ENCODE peak calls at places on chromosomes 7 and 10, in seven cellular contexts. Q is naive thymus-derived CD4-positive, alpha-beta T cell; C is uterus; F is CD4-positive, CD25-positive, alpha-beta regulatory T cell; R is mesenchymal stem cell; O is ovary; N is colonic mucosa. J is an unnamed sample.
A peak's percentile ranks its signal among the peaks of the same experiment; 100 is the strongest.

GRCh38 chr7:158318511-158318913 is 269.1 kb downstream of the PTPRN2 start:
- DNase-seq in N (no peak), Q (no peak), C (no peak), R (no peak), F (no peak), O (no peak), J (no peak)

GRCh38 chr7:30224511-30225031 is 59.8 kb upstream of the ZNRF2 start:
- DNase-seq in Q (no peak), O (no peak), R (peak; percentile 75), C (no peak), F (no peak), N (no peak), J (no peak)

GRCh38 chr7:7103343-7104313 is 78.7 kb upstream of the C1GALT1 start:
- DNase-seq in Q (peak; percentile 41), C (no peak), O (no peak), N (no peak), F (peak; percentile 73), R (peak; percentile 68), J (no peak)

GRCh38 chr10:86402283-86402931 is 35.8 kb upstream of the GRID1 start:
- DNase-seq in R (peak; percentile 21), Q (no peak), O (no peak), C (no peak), N (no peak), F (no peak), J (no peak)

GRCh38 chr10:48452879-48453412 is 146.5 kb downstream of the MAPK8 start:
- DNase-seq in C (no peak), F (no peak), R (no peak), N (no peak), Q (no peak), O (peak; percentile 22), J (no peak)

GRCh38 chr10:130141460-130141859 is 5.3 kb downstream of the GLRX3 start:
- DNase-seq in R (peak; percentile 37), O (no peak), F (no peak), N (no peak), Q (no peak), C (no peak), J (no peak)

GRCh38 chr10:127774771-127775559 is 38.0 kb downstream of the FOXI2 start:
- DNase-seq in F (no peak), R (no peak), Q (no peak), N (no peak), C (no peak), O (no peak), J (no peak)

GRCh38 chr7:102042016-102042656 is 224.7 kb downstream of the CUX1 start:
- DNase-seq in Q (no peak), F (no peak), R (peak; percentile 30), C (no peak), O (no peak), N (no peak), J (no peak)

GRCh38 chr7:93551063-93551895 is 23.2 kb downstream of the CALCR start:
- DNase-seq in N (no peak), C (no peak), R (peak; percentile 61), F (peak; percentile 31), Q (no peak), O (no peak), J (no peak)

GRCh38 chr7:29040570-29040906 is 82.4 kb upstream of the TRIL start:
- DNase-seq in Q (no peak), N (no peak), F (no peak), C (peak; percentile 51), R (peak; percentile 28), O (no peak), J (no peak)

GRCh38 chr10:37991655-37992054 is 15.2 kb upstream of the ZNF25 start:
- DNase-seq in O (no peak), R (no peak), N (no peak), F (no peak), C (no peak), Q (no peak), J (no peak)

GRCh38 chr10:73439605-73440298 is 6.4 kb upstream of the MSS51 start:
- DNase-seq in O (no peak), N (no peak), C (no peak), F (no peak), R (peak; percentile 30), Q (no peak), J (no peak)

GRCh38 chr10:30151581-30152389 is 92.4 kb upstream of the JCAD start:
- DNase-seq in F (no peak), R (peak; percentile 93), C (no peak), O (no peak), N (no peak), Q (no peak), J (peak; percentile 29)

GRCh38 chr7:127731431-127732080 is 79.6 kb downstream of the SND1 start:
- DNase-seq in Q (no peak), R (no peak), O (no peak), C (no peak), N (no peak), F (no peak), J (no peak)

GRCh38 chr7:77995717-77996116 is 197.1 kb downstream of the PHTF2 start:
- DNase-seq in C (no peak), Q (no peak), R (no peak), N (no peak), F (no peak), O (no peak), J (no peak)

GRCh38 chr7:137324796-137325700 is 18.5 kb downstream of the PTN start:
- DNase-seq in R (no peak), N (no peak), C (no peak), Q (no peak), F (no peak), O (no peak), J (no peak)

GRCh38 chr10:43861966-43862751 is 213.5 kb upstream of the ZNF32 start:
- DNase-seq in O (no peak), C (no peak), R (peak; percentile 82), N (no peak), Q (no peak), F (no peak), J (peak; percentile 57)

GRCh38 chr7:38673795-38674194 is 42.6 kb upstream of the AMPH start:
- DNase-seq in F (no peak), C (no peak), R (peak; percentile 64), Q (no peak), N (no peak), O (no peak), J (no peak)

GRCh38 chr7:4797858-4798705 is 22.7 kb downstream of the AP5Z1 start:
- DNase-seq in N (peak; percentile 44), C (no peak), O (peak; percentile 79), R (peak; percentile 37), Q (peak; percentile 34), F (peak; percentile 58), J (no peak)

GRCh38 chr10:123573236-123574147 is 92.7 kb upstream of the GPR26 start:
- DNase-seq in C (no peak), O (peak; percentile 40), N (peak; percentile 77), F (peak; percentile 31), R (no peak), Q (no peak), J (no peak)

GRCh38 chr10:58266003-58266825 is 1.5 kb downstream of the IPMK start:
- DNase-seq in O (no peak), F (peak; percentile 74), R (peak; percentile 90), N (peak; percentile 42), C (no peak), Q (peak; percentile 18), J (no peak)

GRCh38 chr7:27130540-27131389 is at the start of gene HOXA4:
- DNase-seq in R (peak; percentile 76), C (peak; percentile 92), N (peak; percentile 96), O (peak; percentile 87), F (peak; percentile 75), Q (peak; percentile 52), J (peak; percentile 66)

GRCh38 chr7:25952277-25953057 is 199.5 kb upstream of the NFE2L3 start:
- DNase-seq in R (no peak), Q (no peak), F (no peak), O (no peak), C (no peak), N (no peak), J (no peak)

GRCh38 chr7:25950488-25951413 is 201.2 kb upstream of the NFE2L3 start:
- DNase-seq in F (peak; percentile 95), O (peak; percentile 98), C (peak; percentile 90), N (peak; percentile 97), R (peak; percentile 85), Q (peak; percentile 87), J (peak; percentile 49)

GRCh38 chr7:25947669-25948516 is 204.1 kb upstream of the NFE2L3 start:
- DNase-seq in C (no peak), Q (no peak), N (no peak), O (no peak), R (no peak), F (no peak), J (no peak)

GRCh38 chr7:25951414-25952276 is 200.4 kb upstream of the NFE2L3 start:
- DNase-seq in Q (no peak), F (peak; percentile 9), C (no peak), O (peak; percentile 43), N (peak; percentile 46), R (peak; percentile 27), J (no peak)

GRCh38 chr7:25949672-25950487 is 202.1 kb upstream of the NFE2L3 start:
- DNase-seq in R (peak; percentile 45), F (peak; percentile 34), N (peak; percentile 62), O (peak; percentile 34), Q (no peak), C (no peak), J (no peak)
- H3K27ac ChIP-seq in R (no peak overlapping the region), F (no peak overlapping the region), N (peak overlapping the region; percentile 55), O (no peak overlapping the region), Q (no peak overlapping the region), C (no peak overlapping the region), J (no peak overlapping the region)

GRCh38 chr10:79267449-79267848 is 79.8 kb upstream of the PPIF start:
- DNase-seq in O (no peak), C (no peak), N (no peak), F (no peak), R (no peak), Q (no peak), J (no peak)
- H3K4me1 ChIP-seq in O (peaks cover 12% of the 10 kb centered on the region), C (no peaks in the 10 kb centered on the region), N (no peaks in the 10 kb centered on the region), F (peaks cover 11% of the 10 kb centered on the region), R (peaks cover 53% of the 10 kb centered on the region), Q (peaks cover 20% of the 10 kb centered on the region), J (peaks cover 35% of the 10 kb centered on the region)

DNA sequence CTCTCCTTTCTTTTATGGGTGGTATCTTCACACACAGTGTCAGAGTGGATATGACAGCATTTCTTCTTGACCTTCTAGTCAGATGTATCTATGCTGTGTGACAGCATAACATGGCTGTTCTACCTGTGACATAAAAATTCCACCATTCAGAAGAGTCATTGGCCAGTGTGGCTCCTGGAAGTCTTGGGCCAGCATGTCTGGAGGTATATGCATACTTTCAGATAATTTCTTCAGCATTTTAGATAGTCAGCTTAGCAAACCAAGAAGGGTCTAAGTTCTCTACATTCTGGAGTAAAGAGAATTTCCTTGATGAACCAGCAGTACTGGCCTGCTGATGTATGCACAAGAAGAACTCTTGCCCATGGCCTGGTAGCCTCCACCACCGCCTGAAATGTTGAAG is 179.3 kb downstream of the BMPER start:
- DNase-seq in N (no peak), Q (no peak), F (no peak), C (no peak), R (no peak), O (no peak), J (no peak)
- H3K27ac ChIP-seq in N (no peak overlapping the region), Q (no peak overlapping the region), F (no peak overlapping the region), C (no peak overlapping the region), R (no peak overlapping the region), O (no peak overlapping the region), J (no peak overlapping the region)

DNA sequence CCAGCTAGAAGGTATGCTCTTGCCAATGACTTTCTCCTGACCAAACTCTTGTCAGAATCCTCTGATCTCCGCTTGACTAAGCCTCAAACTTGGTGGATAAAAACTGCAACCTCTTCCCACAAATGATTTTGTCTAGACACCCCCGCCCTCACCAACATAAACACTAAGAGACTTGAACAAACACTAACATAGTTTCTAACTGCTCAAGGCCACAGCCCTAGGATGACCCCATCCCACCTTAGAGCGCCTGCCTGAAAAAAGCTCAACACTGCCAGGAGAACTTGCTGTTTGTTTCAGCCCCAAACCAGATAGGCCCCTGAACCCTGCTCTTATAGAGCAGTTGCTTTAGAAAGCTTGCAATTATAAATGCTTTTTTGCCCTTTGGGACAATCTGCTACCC is 71.8 kb downstream of the LRRN3 start:
- DNase-seq in Q (no peak), C (no peak), F (no peak), N (no peak), O (no peak), R (peak; percentile 12), J (no peak)
- H3K4me1 ChIP-seq in Q (no peaks in the 10 kb centered on the region), C (no peaks in the 10 kb centered on the region), F (no peaks in the 10 kb centered on the region), N (no peaks in the 10 kb centered on the region), O (no peaks in the 10 kb centered on the region), R (no peaks in the 10 kb centered on the region), J (peaks cover 5% of the 10 kb centered on the region)